ENCODE peak calls at places on chromosome 14, in nine cellular contexts. P is right cardiac atrium; N is T follicular helper cell; U is activated naive CD4-positive, alpha-beta T cell treated with anti-CD3 and anti-CD28 coated beads, Interleukin-2, amount 10 ng/mL, durations not matched to agents 7 days and 5 days; B is IMR-90; H is D721Med; A is MM.1S; J is stimulated activated CD4-positive, alpha-beta T cell treated with anti-CD3 and anti-CD28 coated beads, Interleukin-1b, Interleukin-23, amount 100 ng/mL, for 4 hours; V is COR-L47. X is an unnamed sample.

GRCh38 chr14:24816929-24817637 is 183.1 kb upstream of the GZMB start:
- DNase-seq in P (no peak), N (no peak), U (no peak), B (no peak), H (no peak), A (no peak), J (no peak), V (no peak), X (no peak)

GRCh38 chr14:41055589-41055988 is 551.1 kb upstream of the LRFN5 start:
- DNase-seq in P (no peak), N (no peak), U (no peak), B (no peak), H (no peak), A (no peak), J (no peak), V (no peak), X (no peak)

GRCh38 chr14:28754209-28754985 is 12.2 kb upstream of the FOXG1 start:
- DNase-seq in P (no peak), N (no peak), U (no peak), B (peak), H (no peak), A (peak), J (no peak), V (peak), X (peak)

GRCh38 chr14:93086441-93087055 is 29.2 kb downstream of the ITPK1 start:
- DNase-seq in P (peak), N (no peak), U (no peak), B (no peak), H (no peak), A (peak), J (no peak), V (no peak), X (no peak)

GRCh38 chr14:32330356-32331226 is 1.5 kb downstream of the AKAP6 start:
- DNase-seq in P (no peak), N (no peak), U (no peak), B (no peak), H (no peak), A (no peak), J (no peak), V (peak), X (no peak)

GRCh38 chr14:105426416-105427130 is 6.9 kb downstream of the MTA1 start:
- DNase-seq in P (peak), N (no peak), U (no peak), B (no peak), H (no peak), A (no peak), J (no peak), V (no peak), X (no peak)

GRCh38 chr14:96616168-96616681 is 114.0 kb downstream of the PAPOLA start:
- DNase-seq in P (no peak), N (no peak), U (no peak), B (no peak), H (no peak), A (no peak), J (no peak), V (no peak), X (no peak)

GRCh38 chr14:63164108-63164683 is 40.0 kb upstream of the RHOJ start:
- DNase-seq in P (no peak), N (no peak), U (no peak), B (no peak), H (no peak), A (no peak), J (no peak), V (no peak), X (peak)

GRCh38 chr14:24721772-24722171 is 87.8 kb upstream of the GZMB start:
- DNase-seq in P (no peak), N (no peak), U (no peak), B (no peak), H (no peak), A (no peak), J (no peak), V (no peak), X (no peak)

GRCh38 chr14:35287481-35288013 is 4.6 kb upstream of the PSMA6 start:
- DNase-seq in P (no peak), N (no peak), U (no peak), B (no peak), H (no peak), A (no peak), J (no peak), V (no peak), X (no peak)

GRCh38 chr14:94117856-94118255 is 7.3 kb downstream of the IFI27 start:
- DNase-seq in P (no peak), N (no peak), U (no peak), B (no peak), H (no peak), A (no peak), J (no peak), V (no peak), X (no peak)

GRCh38 chr14:88463318-88463717 is 77.9 kb downstream of the SPATA7 start:
- DNase-seq in P (no peak), N (no peak), U (no peak), B (no peak), H (no peak), A (no peak), J (no peak), V (no peak), X (no peak)

GRCh38 chr14:75003250-75004027 is 718 bp downstream of the EIF2B2 start:
- DNase-seq in P (no peak), N (no peak), U (peak), B (no peak), H (no peak), A (no peak), J (no peak), V (no peak), X (peak)

GRCh38 chr14:99260652-99261551 is 11.1 kb downstream of the BCL11B start:
- DNase-seq in P (no peak), N (peak), U (peak), B (no peak), H (no peak), A (no peak), J (no peak), V (no peak), X (no peak)

GRCh38 chr14:80850197-80850814 is 91.2 kb downstream of the CEP128 start:
- DNase-seq in P (no peak), N (no peak), U (no peak), B (peak), H (no peak), A (peak), J (no peak), V (no peak), X (peak)

GRCh38 chr14:23665302-23666016 is 29.3 kb downstream of the DHRS2 start:
- DNase-seq in P (no peak), N (no peak), U (no peak), B (no peak), H (no peak), A (no peak), J (no peak), V (no peak), X (no peak)

GRCh38 chr14:22646570-22647254 is 2.6 kb upstream of the OR6J1 start:
- DNase-seq in P (no peak), N (no peak), U (no peak), B (peak), H (no peak), A (no peak), J (no peak), V (no peak), X (peak)

GRCh38 chr14:25041898-25042297 is 8.0 kb downstream of the STXBP6 start:
- DNase-seq in P (no peak), N (no peak), U (no peak), B (no peak), H (no peak), A (no peak), J (no peak), V (peak), X (no peak)

GRCh38 chr14:33545696-33546095 is 405.2 kb downstream of the EGLN3 start:
- DNase-seq in P (no peak), N (no peak), U (no peak), B (no peak), H (no peak), A (no peak), J (no peak), V (no peak), X (no peak)

GRCh38 chr14:70776197-70776596 is 33.1 kb downstream of the MAP3K9 start:
- DNase-seq in P (no peak), N (no peak), U (no peak), B (no peak), H (no peak), A (no peak), J (no peak), V (no peak), X (no peak)

GRCh38 chr14:87995500-87996275 is 2.7 kb upstream of the GALC start:
- DNase-seq in P (no peak), N (no peak), U (no peak), B (no peak), H (no peak), A (no peak), J (no peak), V (no peak), X (no peak)

GRCh38 chr14:39432619-39433451 is 602 bp upstream of the FBXO33 start:
- DNase-seq in P (peak), N (peak), U (peak), B (peak), H (no peak), A (peak), J (peak), V (peak), X (peak)

GRCh38 chr14:99502989-99503421 is 21.8 kb downstream of the CCNK start:
- DNase-seq in P (no peak), N (no peak), U (no peak), B (no peak), H (no peak), A (no peak), J (no peak), V (no peak), X (no peak)

GRCh38 chr14:61337893-61338292 is 16.5 kb downstream of the PRKCH start:
- DNase-seq in P (no peak), N (peak), U (peak), B (no peak), H (no peak), A (no peak), J (peak), V (no peak), X (no peak)

GRCh38 chr14:70622111-70622712 is 19.5 kb upstream of the TTC9 start:
- DNase-seq in P (no peak), N (peak), U (peak), B (peak), H (no peak), A (peak), J (peak), V (peak), X (peak)

GRCh38 chr14:38207342-38207741 is 362 bp upstream of the SSTR1 start:
- DNase-seq in P (no peak), N (no peak), U (no peak), B (no peak), H (no peak), A (no peak), J (no peak), V (no peak), X (no peak)

GRCh38 chr14:54188036-54188666 is 208.7 kb upstream of the CDKN3 start:
- DNase-seq in P (no peak), N (no peak), U (no peak), B (no peak), H (no peak), A (no peak), J (no peak), V (no peak), X (no peak)